ENCODE peak calls at places on chromosomes 13 and 19, in five cellular contexts. One of them, this sample, is unnamed.

GRCh38 chr19:35712910-35713845 is 4.6 kb upstream of the KMT2B start:
- DNase-seq in epithelial cell of proximal tubule: no peak
- DNase-seq in choroid plexus epithelial cell: no peak
- DNase-seq in pancreas: no peak
- DNase-seq in MCF 10A: no peak
- DNase-seq in this sample: no peak

GRCh38 chr19:7512400-7512851 is 3.5 kb upstream of the ZNF358 start:
- DNase-seq in epithelial cell of proximal tubule: no peak
- DNase-seq in choroid plexus epithelial cell: no peak
- DNase-seq in pancreas: no peak
- DNase-seq in MCF 10A: no peak
- DNase-seq in this sample: no peak

GRCh38 chr19:38812841-38813320 is at the start of gene LGALS4:
- DNase-seq in epithelial cell of proximal tubule: no peak
- DNase-seq in choroid plexus epithelial cell: no peak
- DNase-seq in pancreas: peak
- DNase-seq in MCF 10A: no peak
- DNase-seq in this sample: no peak

GRCh38 chr13:104571161-104571889 is 1505.1 kb upstream of the SLC10A2 start:
- DNase-seq in epithelial cell of proximal tubule: peak
- DNase-seq in choroid plexus epithelial cell: peak
- DNase-seq in pancreas: peak
- DNase-seq in MCF 10A: peak
- DNase-seq in this sample: no peak

GRCh38 chr13:26759907-26760834 is at the start of gene GPR12:
- DNase-seq in epithelial cell of proximal tubule: no peak
- DNase-seq in choroid plexus epithelial cell: peak
- DNase-seq in pancreas: no peak
- DNase-seq in MCF 10A: no peak
- DNase-seq in this sample: no peak

GRCh38 chr19:49643466-49643865 is 1.5 kb downstream of the SCAF1 start:
- DNase-seq in epithelial cell of proximal tubule: no peak
- DNase-seq in choroid plexus epithelial cell: no peak
- DNase-seq in pancreas: no peak
- DNase-seq in MCF 10A: no peak
- DNase-seq in this sample: no peak

GRCh38 chr19:28567834-28568233 is 645.1 kb downstream of the UQCRFS1 start:
- DNase-seq in epithelial cell of proximal tubule: no peak
- DNase-seq in choroid plexus epithelial cell: no peak
- DNase-seq in pancreas: no peak
- DNase-seq in MCF 10A: no peak
- DNase-seq in this sample: no peak

GRCh38 chr19:4633140-4633967 is 6.0 kb upstream of the TNFAIP8L1 start:
- DNase-seq in epithelial cell of proximal tubule: peak
- DNase-seq in choroid plexus epithelial cell: peak
- DNase-seq in pancreas: peak
- DNase-seq in MCF 10A: peak
- DNase-seq in this sample: no peak

GRCh38 chr19:27672309-27673047 is 1540.5 kb downstream of the UQCRFS1 start:
- DNase-seq in epithelial cell of proximal tubule: no peak
- DNase-seq in choroid plexus epithelial cell: no peak
- DNase-seq in pancreas: no peak
- DNase-seq in MCF 10A: no peak
- DNase-seq in this sample: no peak

DNA sequence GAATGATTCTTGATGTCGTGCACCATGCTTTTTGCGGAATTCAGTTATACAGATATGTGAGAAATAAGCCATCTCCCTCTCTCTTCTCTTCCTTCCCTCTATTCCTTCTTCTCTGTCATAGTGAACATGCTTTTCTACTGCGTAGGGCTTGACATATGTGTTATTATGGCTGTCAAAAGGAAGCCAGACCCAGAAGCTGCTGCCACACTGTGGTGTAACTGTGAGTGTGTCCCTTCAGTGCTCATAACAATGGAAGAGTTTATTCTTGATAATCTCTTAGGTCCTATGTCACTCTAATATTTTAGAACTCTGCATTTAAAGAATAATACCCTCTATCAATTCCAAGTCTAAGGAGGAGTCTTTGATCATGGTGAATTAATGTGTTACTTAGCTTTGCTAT is 208.9 kb upstream of the TMTC4 start:
- DNase-seq in epithelial cell of proximal tubule: no peak
- DNase-seq in choroid plexus epithelial cell: no peak
- DNase-seq in pancreas: no peak
- DNase-seq in MCF 10A: no peak
- DNase-seq in this sample: no peak
- TF ChIP-seq CTCF in epithelial cell of proximal tubule: no peak
- TF ChIP-seq CTCF in choroid plexus epithelial cell: no peak
- TF ChIP-seq CTCF in pancreas: no peak
- TF ChIP-seq CTCF in MCF 10A: no peak
- TF ChIP-seq CTCF in this sample: no peak

GRCh38 chr19:52942371-52943133 is 19.3 kb upstream of the ZNF888 start:
- DNase-seq in epithelial cell of proximal tubule: no peak
- DNase-seq in choroid plexus epithelial cell: peak
- DNase-seq in pancreas: peak
- DNase-seq in MCF 10A: peak
- DNase-seq in this sample: peak
- TF ChIP-seq CTCF in epithelial cell of proximal tubule: no peak
- TF ChIP-seq CTCF in choroid plexus epithelial cell: no peak
- TF ChIP-seq CTCF in pancreas: no peak
- TF ChIP-seq CTCF in MCF 10A: no peak
- TF ChIP-seq CTCF in this sample: no peak

GRCh38 chr19:16442386-16443276 is 29.1 kb downstream of the EPS15L1 start:
- DNase-seq in epithelial cell of proximal tubule: no peak
- DNase-seq in choroid plexus epithelial cell: no peak
- DNase-seq in pancreas: no peak
- DNase-seq in MCF 10A: no peak
- DNase-seq in this sample: no peak

GRCh38 chr19:16444273-16444597 is 27.5 kb downstream of the EPS15L1 start:
- DNase-seq in epithelial cell of proximal tubule: no peak
- DNase-seq in choroid plexus epithelial cell: no peak
- DNase-seq in pancreas: no peak
- DNase-seq in MCF 10A: no peak
- DNase-seq in this sample: no peak

GRCh38 chr19:16445238-16446107 is 26.3 kb downstream of the EPS15L1 start:
- DNase-seq in epithelial cell of proximal tubule: no peak
- DNase-seq in choroid plexus epithelial cell: peak
- DNase-seq in pancreas: no peak
- DNase-seq in MCF 10A: peak
- DNase-seq in this sample: no peak

GRCh38 chr19:16446108-16447014 is 25.4 kb downstream of the EPS15L1 start:
- DNase-seq in epithelial cell of proximal tubule: no peak
- DNase-seq in choroid plexus epithelial cell: peak
- DNase-seq in pancreas: no peak
- DNase-seq in MCF 10A: no peak
- DNase-seq in this sample: no peak

DNA sequence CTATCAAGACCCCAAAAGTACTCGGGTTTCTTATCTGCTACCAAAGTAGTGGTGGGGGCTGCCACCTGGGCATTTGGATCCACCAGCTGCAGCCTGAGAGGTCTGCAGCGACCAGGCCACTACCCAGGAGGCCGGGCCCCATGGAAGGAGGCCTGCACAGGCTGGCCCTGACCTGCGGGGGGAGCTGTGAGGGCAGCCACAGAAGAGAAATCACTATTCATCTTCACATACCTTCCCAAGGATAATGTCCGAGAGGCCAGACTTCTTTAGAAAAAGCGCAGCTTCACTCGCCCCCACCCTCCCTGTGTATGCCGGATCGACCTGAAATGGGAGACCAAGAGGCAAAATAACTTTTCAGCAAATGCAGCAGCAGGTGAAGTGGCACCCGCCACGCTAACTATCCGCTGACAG is 30.1 kb downstream of the EPS15L1 start:
- DNase-seq in epithelial cell of proximal tubule: no peak
- DNase-seq in choroid plexus epithelial cell: peak
- DNase-seq in pancreas: no peak
- DNase-seq in MCF 10A: peak
- DNase-seq in this sample: no peak
- TF ChIP-seq CTCF in epithelial cell of proximal tubule: peak
- TF ChIP-seq CTCF in choroid plexus epithelial cell: peak
- TF ChIP-seq CTCF in pancreas: no peak
- TF ChIP-seq CTCF in MCF 10A: peak
- TF ChIP-seq CTCF in this sample: no peak

GRCh38 chr13:99798756-99799155 is 172.8 kb downstream of the ZIC5 start:
- DNase-seq in epithelial cell of proximal tubule: no peak
- DNase-seq in choroid plexus epithelial cell: no peak
- DNase-seq in pancreas: no peak
- DNase-seq in MCF 10A: no peak
- DNase-seq in this sample: no peak

GRCh38 chr13:99803141-99803540 is 168.4 kb downstream of the ZIC5 start:
- DNase-seq in epithelial cell of proximal tubule: no peak
- DNase-seq in choroid plexus epithelial cell: no peak
- DNase-seq in pancreas: no peak
- DNase-seq in MCF 10A: no peak
- DNase-seq in this sample: no peak

GRCh38 chr13:99800004-99800403 is 171.6 kb downstream of the ZIC5 start:
- DNase-seq in epithelial cell of proximal tubule: no peak
- DNase-seq in choroid plexus epithelial cell: no peak
- DNase-seq in pancreas: no peak
- DNase-seq in MCF 10A: no peak
- DNase-seq in this sample: no peak

GRCh38 chr13:99802416-99802815 is 169.2 kb downstream of the ZIC5 start:
- DNase-seq in epithelial cell of proximal tubule: no peak
- DNase-seq in choroid plexus epithelial cell: no peak
- DNase-seq in pancreas: no peak
- DNase-seq in MCF 10A: no peak
- DNase-seq in this sample: no peak

DNA sequence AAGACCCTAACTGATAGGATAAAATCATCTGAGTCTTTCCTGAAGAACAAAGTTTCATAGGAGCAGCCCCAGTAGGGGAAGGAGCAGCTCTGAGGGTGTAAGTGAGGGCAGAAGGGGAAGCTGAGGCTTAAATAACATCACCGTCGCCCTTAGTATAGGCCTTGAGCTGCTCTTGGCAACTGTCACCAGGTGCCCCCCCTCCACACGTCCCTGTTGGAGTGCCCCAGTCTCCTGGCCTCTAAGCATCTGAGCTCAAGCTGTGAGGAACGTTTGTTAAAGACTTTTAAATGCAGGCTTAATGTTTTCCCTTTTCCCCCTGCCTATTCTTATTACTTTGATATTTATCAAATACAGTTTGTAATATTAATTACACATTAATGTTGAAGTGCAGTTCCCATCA is 170.6 kb downstream of the ZIC5 start:
- DNase-seq in epithelial cell of proximal tubule: no peak
- DNase-seq in choroid plexus epithelial cell: no peak
- DNase-seq in pancreas: no peak
- DNase-seq in MCF 10A: no peak
- DNase-seq in this sample: no peak
- TF ChIP-seq CTCF in epithelial cell of proximal tubule: no peak
- TF ChIP-seq CTCF in choroid plexus epithelial cell: no peak
- TF ChIP-seq CTCF in pancreas: no peak
- TF ChIP-seq CTCF in MCF 10A: no peak
- TF ChIP-seq CTCF in this sample: no peak

GRCh38 chr13:68806125-68806524 is 1301.5 kb upstream of the ATXN8OS start:
- DNase-seq in epithelial cell of proximal tubule: no peak
- DNase-seq in choroid plexus epithelial cell: no peak
- DNase-seq in pancreas: no peak
- DNase-seq in MCF 10A: no peak
- DNase-seq in this sample: no peak

GRCh38 chr13:68808456-68808855 is 1299.2 kb upstream of the ATXN8OS start:
- DNase-seq in epithelial cell of proximal tubule: no peak
- DNase-seq in choroid plexus epithelial cell: no peak
- DNase-seq in pancreas: no peak
- DNase-seq in MCF 10A: no peak
- DNase-seq in this sample: no peak

GRCh38 chr13:68813397-68813796 is 1294.2 kb upstream of the ATXN8OS start:
- DNase-seq in epithelial cell of proximal tubule: no peak
- DNase-seq in choroid plexus epithelial cell: no peak
- DNase-seq in pancreas: no peak
- DNase-seq in MCF 10A: no peak
- DNase-seq in this sample: no peak

DNA sequence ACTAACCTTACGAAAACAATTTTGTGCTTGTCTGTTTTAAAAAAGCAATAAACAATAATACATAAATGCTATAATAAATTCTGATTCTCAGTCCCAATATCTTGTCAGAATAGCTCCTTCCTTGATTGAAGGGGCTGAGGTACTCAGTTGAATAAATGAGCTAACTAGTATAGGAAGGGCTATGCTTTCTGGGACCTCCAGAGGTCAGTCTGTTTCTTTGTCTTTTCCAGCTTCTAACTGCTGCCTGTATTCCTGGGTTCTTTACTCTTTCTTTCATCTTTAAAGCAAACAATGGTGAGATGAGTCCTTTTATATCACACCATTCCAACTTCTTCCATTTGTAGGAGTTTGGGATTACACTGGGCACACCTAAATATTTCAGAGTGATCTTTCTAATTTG is 1297.0 kb upstream of the ATXN8OS start:
- DNase-seq in epithelial cell of proximal tubule: no peak
- DNase-seq in choroid plexus epithelial cell: no peak
- DNase-seq in pancreas: no peak
- DNase-seq in MCF 10A: peak
- DNase-seq in this sample: no peak
- TF ChIP-seq CTCF in epithelial cell of proximal tubule: peak
- TF ChIP-seq CTCF in choroid plexus epithelial cell: no peak
- TF ChIP-seq CTCF in pancreas: no peak
- TF ChIP-seq CTCF in MCF 10A: peak
- TF ChIP-seq CTCF in this sample: no peak

DNA sequence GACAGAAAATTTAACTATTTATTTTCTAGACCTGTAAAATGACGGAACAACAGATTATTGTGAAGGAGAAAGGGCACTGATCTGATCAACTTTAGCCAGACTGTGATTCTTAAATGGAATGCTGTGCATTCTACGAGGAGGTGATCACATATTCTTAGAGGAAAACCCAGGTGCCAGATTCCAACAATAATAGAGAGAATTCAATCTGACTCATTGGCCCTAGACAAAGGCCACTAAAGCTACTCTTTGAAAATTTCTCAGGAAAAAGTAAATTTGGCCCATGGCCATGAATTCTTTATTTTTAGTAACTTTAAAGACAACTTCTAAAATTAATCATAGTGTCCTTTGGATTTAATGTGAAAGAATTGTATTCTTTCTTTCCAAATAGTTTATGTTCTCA is 58.6 kb upstream of the POSTN start:
- DNase-seq in epithelial cell of proximal tubule: peak
- DNase-seq in choroid plexus epithelial cell: peak
- DNase-seq in pancreas: no peak
- DNase-seq in MCF 10A: peak
- DNase-seq in this sample: no peak
- TF ChIP-seq CTCF in epithelial cell of proximal tubule: no peak
- TF ChIP-seq CTCF in choroid plexus epithelial cell: no peak
- TF ChIP-seq CTCF in pancreas: no peak
- TF ChIP-seq CTCF in MCF 10A: no peak
- TF ChIP-seq CTCF in this sample: no peak